ENCODE peak calls at places on chromosomes 3 and 15, in ten cellular contexts. V is activated CD4-positive, CD25-positive, alpha-beta regulatory T cell; W is NAMALWA; T is CD8-positive, alpha-beta T cell; G is sigmoid colon; X is GM12865; E is non-pigmented ciliary epithelial cell; S is activated naive CD4-positive, alpha-beta T cell treated with anti-CD3 and anti-CD28 coated beads, Interleukin-2, amount 50 U/mL, for 16 hours; L is globus pallidus; N is CD8-positive, alpha-beta memory T cell. Q is an unnamed sample.
A peak's percentile ranks its signal among the peaks of the same experiment; 100 is the strongest.

GRCh38 chr3:175304437-175304836 is 445.3 kb downstream of the NAALADL2 start:
- DNase-seq in T (no peak), G (no peak), N (no peak), X (no peak), V (no peak), L (no peak), S (no peak), E (no peak), W (no peak), Q (no peak)

GRCh38 chr3:33430571-33430970 is 9.6 kb downstream of the UBP1 start:
- DNase-seq in N (no peak), E (no peak), L (no peak), S (no peak), G (no peak), V (no peak), W (no peak), T (no peak), X (no peak), Q (no peak)

GRCh38 chr3:173893835-173894234 is 496.3 kb downstream of the NLGN1 start:
- DNase-seq in S (no peak), V (no peak), E (no peak), T (no peak), G (no peak), N (no peak), X (no peak), L (no peak), W (no peak), Q (no peak)

GRCh38 chr15:84880822-84881519 is 3.5 kb upstream of the SLC28A1 start:
- DNase-seq in V (no peak), T (no peak), X (no peak), E (no peak), L (no peak), G (peak; percentile 34), W (no peak), S (no peak), N (no peak), Q (no peak)

GRCh38 chr3:24812116-24812515 is 317.5 kb upstream of the THRB start:
- DNase-seq in S (no peak), X (no peak), E (no peak), T (no peak), L (no peak), G (no peak), W (no peak), V (no peak), N (no peak), Q (no peak)

GRCh38 chr15:66112388-66112787 is 141.2 kb downstream of the MEGF11 start:
- DNase-seq in E (no peak), L (no peak), S (no peak), T (no peak), N (no peak), G (no peak), W (no peak), V (no peak), X (no peak), Q (no peak)

GRCh38 chr15:68205949-68206539 is 912 bp upstream of the CALML4 start:
- DNase-seq in S (no peak), L (peak; percentile 52), V (no peak), T (no peak), X (no peak), E (no peak), W (no peak), N (no peak), G (peak; percentile 85), Q (no peak)

GRCh38 chr3:145898487-145898886 is 262.5 kb downstream of the PLOD2 start:
- DNase-seq in G (no peak), S (no peak), E (no peak), W (no peak), X (no peak), L (no peak), N (no peak), T (no peak), V (no peak), Q (no peak)

GRCh38 chr3:151075869-151076573 is 9.4 kb upstream of the MED12L start:
- DNase-seq in E (no peak), L (no peak), V (no peak), X (no peak), G (no peak), S (no peak), N (no peak), W (no peak), T (no peak), Q (no peak)

GRCh38 chr3:111617406-111617805 is 22.3 kb upstream of the ZBED2 start:
- DNase-seq in T (no peak), V (no peak), N (no peak), S (no peak), G (no peak), W (no peak), L (no peak), E (no peak), X (no peak), Q (no peak)

GRCh38 chr3:65178703-65179102 is 490.9 kb upstream of the ADAMTS9 start:
- DNase-seq in S (no peak), W (no peak), N (no peak), V (no peak), E (peak; percentile 45), T (no peak), X (no peak), L (no peak), G (no peak), Q (no peak)

GRCh38 chr3:23480324-23480704 is 277.2 kb downstream of the UBE2E2 start:
- DNase-seq in L (peak; percentile 93), N (no peak), G (no peak), T (no peak), W (no peak), V (no peak), X (no peak), E (no peak), S (no peak), Q (no peak)

GRCh38 chr3:10366681-10367101 is 45.8 kb upstream of the SEC13 start:
- DNase-seq in S (no peak), V (no peak), N (no peak), G (no peak), L (no peak), T (no peak), W (no peak), E (peak; percentile 97), X (no peak), Q (no peak)

GRCh38 chr15:74791007-74791406 is 9.1 kb downstream of the CSK start:
- DNase-seq in W (no peak), E (no peak), S (no peak), G (no peak), V (no peak), N (no peak), X (no peak), T (no peak), L (no peak), Q (no peak)

GRCh38 chr3:63387568-63387967 is 109.5 kb downstream of the SYNPR start:
- DNase-seq in N (no peak), G (no peak), L (no peak), E (peak; percentile 37), T (no peak), V (no peak), S (no peak), X (no peak), W (no peak), Q (no peak)

GRCh38 chr3:140467104-140467577 is 210.7 kb upstream of the TRIM42 start:
- DNase-seq in N (no peak), G (no peak), T (no peak), E (peak; percentile 35), V (no peak), L (no peak), X (no peak), W (peak; percentile 8), S (no peak), Q (no peak)

GRCh38 chr3:71514621-71515020 is 68.9 kb downstream of the FOXP1 start:
- DNase-seq in V (no peak), X (no peak), G (no peak), E (no peak), N (no peak), W (no peak), T (no peak), S (no peak), L (no peak), Q (no peak)

GRCh38 chr3:147760998-147761397 is 351.8 kb downstream of the ZIC1 start:
- DNase-seq in W (no peak), N (no peak), S (no peak), V (no peak), X (no peak), T (no peak), G (no peak), E (no peak), L (no peak), Q (no peak)

GRCh38 chr3:36944641-36945270 is at the start of gene TRANK1:
- DNase-seq in V (peak; percentile 44), N (peak; percentile 85), X (peak; percentile 65), G (peak; percentile 89), L (peak; percentile 16), S (peak; percentile 83), E (no peak), T (peak; percentile 64), W (peak; percentile 71), Q (peak; percentile 82)

GRCh38 chr15:25700916-25701315 is 162.2 kb downstream of the ATP10A start:
- DNase-seq in G (peak; percentile 29), N (no peak), E (no peak), W (no peak), V (no peak), S (no peak), T (no peak), L (no peak), X (no peak), Q (no peak)

GRCh38 chr3:120093119-120093922 is 926 bp downstream of the GSK3B start:
- DNase-seq in G (no peak), X (peak; percentile 34), E (peak; percentile 43), W (peak; percentile 57), S (peak; percentile 24), T (no peak), N (peak; percentile 8), V (no peak), L (peak; percentile 43), Q (peak; percentile 23)

GRCh38 chr3:160564949-160565441 is 376 bp downstream of the KPNA4 start:
- DNase-seq in X (peak; percentile 71), S (peak; percentile 63), G (peak; percentile 83), E (no peak), N (no peak), V (peak; percentile 56), T (peak; percentile 43), W (peak; percentile 63), L (no peak), Q (no peak)

GRCh38 chr3:133568294-133569014 is 5.0 kb upstream of the CDV3 start:
- DNase-seq in W (no peak), T (no peak), N (no peak), V (no peak), E (peak; percentile 79), S (no peak), L (no peak), G (no peak), X (no peak), Q (no peak)

GRCh38 chr3:79729096-79729495 is 38.7 kb downstream of the ROBO1 start:
- DNase-seq in E (peak; percentile 37), V (no peak), T (no peak), N (no peak), W (no peak), G (no peak), L (peak; percentile 7), S (no peak), X (no peak), Q (no peak)

GRCh38 chr3:196837819-196838420 is 29.8 kb upstream of the SENP5 start:
- DNase-seq in W (peak; percentile 74), N (peak; percentile 59), E (peak; percentile 2), T (peak; percentile 61), V (peak; percentile 21), X (peak; percentile 85), S (peak; percentile 72), L (peak; percentile 37), G (peak; percentile 71), Q (peak; percentile 73)

GRCh38 chr15:29053661-29054131 is 167.9 kb downstream of the APBA2 start:
- DNase-seq in S (no peak), X (no peak), N (no peak), W (no peak), T (no peak), G (no peak), E (no peak), V (no peak), L (no peak), Q (no peak)

GRCh38 chr3:11718582-11719405 is 75.1 kb upstream of the VGLL4 start:
- DNase-seq in S (peak; percentile 60), N (peak; percentile 24), E (no peak), G (peak; percentile 77), V (no peak), X (peak; percentile 40), L (peak; percentile 29), T (peak; percentile 7), W (peak; percentile 87), Q (peak; percentile 38)

GRCh38 chr3:186079925-186080324 is 29.0 kb downstream of the ETV5 start:
- DNase-seq in G (no peak), V (no peak), E (no peak), S (no peak), X (no peak), W (no peak), T (no peak), N (no peak), L (no peak), Q (no peak)

Q was measured in CD4-positive, alpha-beta memory T cell.